ENCODE peak calls at places on chromosomes 5 and 9, in nine cellular contexts. One of them, this sample, is unnamed.
A peak's percentile ranks its signal among the peaks of the same experiment; 100 is the strongest.

GRCh38 chr5:150461231-150461630 is 11.7 kb upstream of the RPS14 start:
- DNase-seq in prostate gland: no peak
- DNase-seq in spleen: peak; percentile 90
- DNase-seq in breast epithelium: no peak
- DNase-seq in endothelial cell of umbilical vein: no peak
- DNase-seq in Panc1: no peak
- DNase-seq in transverse colon: peak; percentile 56
- DNase-seq in HepG2: no peak
- DNase-seq in sigmoid colon: no peak
- DNase-seq in this sample: no peak

GRCh38 chr9:133108794-133109641 is 12.0 kb downstream of the RALGDS start:
- DNase-seq in prostate gland: no peak
- DNase-seq in spleen: peak; percentile 67
- DNase-seq in breast epithelium: no peak
- DNase-seq in endothelial cell of umbilical vein: no peak
- DNase-seq in Panc1: no peak
- DNase-seq in transverse colon: no peak
- DNase-seq in HepG2: no peak
- DNase-seq in sigmoid colon: peak; percentile 61
- DNase-seq in this sample: no peak

GRCh38 chr9:127545196-127546124 is 66.6 kb upstream of the STXBP1 start:
- DNase-seq in prostate gland: peak; percentile 93
- DNase-seq in spleen: no peak
- DNase-seq in breast epithelium: peak; percentile 81
- DNase-seq in endothelial cell of umbilical vein: peak; percentile 47
- DNase-seq in Panc1: no peak
- DNase-seq in transverse colon: peak; percentile 66
- DNase-seq in HepG2: peak; percentile 96
- DNase-seq in sigmoid colon: peak; percentile 88
- DNase-seq in this sample: no peak

GRCh38 chr5:115450741-115451140 is 93.8 kb downstream of the FEM1C start:
- DNase-seq in prostate gland: no peak
- DNase-seq in spleen: no peak
- DNase-seq in breast epithelium: no peak
- DNase-seq in endothelial cell of umbilical vein: no peak
- DNase-seq in Panc1: no peak
- DNase-seq in transverse colon: no peak
- DNase-seq in HepG2: no peak
- DNase-seq in sigmoid colon: no peak
- DNase-seq in this sample: no peak

GRCh38 chr5:78858401-78858800 is 126.7 kb downstream of the ARSB start:
- DNase-seq in prostate gland: no peak
- DNase-seq in spleen: no peak
- DNase-seq in breast epithelium: no peak
- DNase-seq in endothelial cell of umbilical vein: no peak
- DNase-seq in Panc1: no peak
- DNase-seq in transverse colon: no peak
- DNase-seq in HepG2: no peak
- DNase-seq in sigmoid colon: no peak
- DNase-seq in this sample: no peak

GRCh38 chr5:179422213-179422839 is 77.1 kb upstream of the ADAMTS2 start:
- DNase-seq in prostate gland: no peak
- DNase-seq in spleen: no peak
- DNase-seq in breast epithelium: no peak
- DNase-seq in endothelial cell of umbilical vein: no peak
- DNase-seq in Panc1: no peak
- DNase-seq in transverse colon: no peak
- DNase-seq in HepG2: no peak
- DNase-seq in sigmoid colon: peak; percentile 49
- DNase-seq in this sample: no peak

GRCh38 chr9:108297025-108297424 is 558.8 kb downstream of the ACTL7B start:
- DNase-seq in prostate gland: no peak
- DNase-seq in spleen: no peak
- DNase-seq in breast epithelium: no peak
- DNase-seq in endothelial cell of umbilical vein: no peak
- DNase-seq in Panc1: no peak
- DNase-seq in transverse colon: no peak
- DNase-seq in HepG2: no peak
- DNase-seq in sigmoid colon: peak; percentile 83
- DNase-seq in this sample: no peak

GRCh38 chr5:176175101-176175852 is 62.9 kb upstream of the SIMC1 start:
- DNase-seq in prostate gland: no peak
- DNase-seq in spleen: no peak
- DNase-seq in breast epithelium: no peak
- DNase-seq in endothelial cell of umbilical vein: no peak
- DNase-seq in Panc1: no peak
- DNase-seq in transverse colon: no peak
- DNase-seq in HepG2: no peak
- DNase-seq in sigmoid colon: no peak
- DNase-seq in this sample: no peak

GRCh38 chr5:167814828-167815227 is 476.6 kb upstream of the WWC1 start:
- DNase-seq in prostate gland: no peak
- DNase-seq in spleen: no peak
- DNase-seq in breast epithelium: no peak
- DNase-seq in endothelial cell of umbilical vein: no peak
- DNase-seq in Panc1: no peak
- DNase-seq in transverse colon: no peak
- DNase-seq in HepG2: no peak
- DNase-seq in sigmoid colon: no peak
- DNase-seq in this sample: no peak

GRCh38 chr9:108953983-108954574 is 19.9 kb downstream of the ABITRAM start:
- DNase-seq in prostate gland: no peak
- DNase-seq in spleen: no peak
- DNase-seq in breast epithelium: no peak
- DNase-seq in endothelial cell of umbilical vein: peak; percentile 78
- DNase-seq in Panc1: no peak
- DNase-seq in transverse colon: no peak
- DNase-seq in HepG2: peak; percentile 61
- DNase-seq in sigmoid colon: no peak
- DNase-seq in this sample: no peak

GRCh38 chr9:112757940-112758339 is 7.4 kb downstream of the SNX30 start:
- DNase-seq in prostate gland: no peak
- DNase-seq in spleen: no peak
- DNase-seq in breast epithelium: no peak
- DNase-seq in endothelial cell of umbilical vein: no peak
- DNase-seq in Panc1: no peak
- DNase-seq in transverse colon: no peak
- DNase-seq in HepG2: no peak
- DNase-seq in sigmoid colon: no peak
- DNase-seq in this sample: no peak

GRCh38 chr9:112754578-112754977 is 4.0 kb downstream of the SNX30 start:
- DNase-seq in prostate gland: no peak
- DNase-seq in spleen: no peak
- DNase-seq in breast epithelium: no peak
- DNase-seq in endothelial cell of umbilical vein: no peak
- DNase-seq in Panc1: no peak
- DNase-seq in transverse colon: no peak
- DNase-seq in HepG2: no peak
- DNase-seq in sigmoid colon: no peak
- DNase-seq in this sample: no peak

GRCh38 chr9:112755059-112755458 is 4.5 kb downstream of the SNX30 start:
- DNase-seq in prostate gland: no peak
- DNase-seq in spleen: no peak
- DNase-seq in breast epithelium: no peak
- DNase-seq in endothelial cell of umbilical vein: no peak
- DNase-seq in Panc1: no peak
- DNase-seq in transverse colon: peak; percentile 50
- DNase-seq in HepG2: no peak
- DNase-seq in sigmoid colon: no peak
- DNase-seq in this sample: no peak

GRCh38 chr9:112755675-112756074 is 5.1 kb downstream of the SNX30 start:
- DNase-seq in prostate gland: no peak
- DNase-seq in spleen: no peak
- DNase-seq in breast epithelium: no peak
- DNase-seq in endothelial cell of umbilical vein: no peak
- DNase-seq in Panc1: no peak
- DNase-seq in transverse colon: no peak
- DNase-seq in HepG2: no peak
- DNase-seq in sigmoid colon: no peak
- DNase-seq in this sample: no peak

GRCh38 chr9:112757300-112757883 is 6.8 kb downstream of the SNX30 start:
- DNase-seq in prostate gland: no peak
- DNase-seq in spleen: no peak
- DNase-seq in breast epithelium: no peak
- DNase-seq in endothelial cell of umbilical vein: no peak
- DNase-seq in Panc1: no peak
- DNase-seq in transverse colon: no peak
- DNase-seq in HepG2: no peak
- DNase-seq in sigmoid colon: no peak
- DNase-seq in this sample: no peak
- TF ChIP-seq POLR2AphosphoS5 in prostate gland: no peak
- TF ChIP-seq POLR2AphosphoS5 in spleen: no peak
- TF ChIP-seq POLR2AphosphoS5 in breast epithelium: no peak
- TF ChIP-seq POLR2AphosphoS5 in endothelial cell of umbilical vein: no peak
- TF ChIP-seq POLR2AphosphoS5 in Panc1: no peak
- TF ChIP-seq POLR2AphosphoS5 in transverse colon: no peak
- TF ChIP-seq POLR2AphosphoS5 in HepG2: no peak
- TF ChIP-seq POLR2AphosphoS5 in sigmoid colon: no peak
- TF ChIP-seq POLR2AphosphoS5 in this sample: no peak

GRCh38 chr5:172052454-172053236 is 46.2 kb upstream of the FBXW11 start:
- DNase-seq in prostate gland: no peak
- DNase-seq in spleen: no peak
- DNase-seq in breast epithelium: no peak
- DNase-seq in endothelial cell of umbilical vein: peak; percentile 46
- DNase-seq in Panc1: no peak
- DNase-seq in transverse colon: peak; percentile 18
- DNase-seq in HepG2: no peak
- DNase-seq in sigmoid colon: peak; percentile 83
- DNase-seq in this sample: no peak

GRCh38 chr5:172058088-172058487 is 51.6 kb upstream of the FBXW11 start:
- DNase-seq in prostate gland: no peak
- DNase-seq in spleen: no peak
- DNase-seq in breast epithelium: no peak
- DNase-seq in endothelial cell of umbilical vein: no peak
- DNase-seq in Panc1: no peak
- DNase-seq in transverse colon: no peak
- DNase-seq in HepG2: no peak
- DNase-seq in sigmoid colon: no peak
- DNase-seq in this sample: no peak

GRCh38 chr5:172055996-172056395 is 49.6 kb upstream of the FBXW11 start:
- DNase-seq in prostate gland: no peak
- DNase-seq in spleen: no peak
- DNase-seq in breast epithelium: no peak
- DNase-seq in endothelial cell of umbilical vein: no peak
- DNase-seq in Panc1: no peak
- DNase-seq in transverse colon: no peak
- DNase-seq in HepG2: no peak
- DNase-seq in sigmoid colon: no peak
- DNase-seq in this sample: no peak

GRCh38 chr5:172054611-172055153 is 48.2 kb upstream of the FBXW11 start:
- DNase-seq in prostate gland: no peak
- DNase-seq in spleen: peak; percentile 68
- DNase-seq in breast epithelium: no peak
- DNase-seq in endothelial cell of umbilical vein: no peak
- DNase-seq in Panc1: no peak
- DNase-seq in transverse colon: no peak
- DNase-seq in HepG2: no peak
- DNase-seq in sigmoid colon: no peak
- DNase-seq in this sample: no peak

GRCh38 chr5:172055421-172055820 is 49.0 kb upstream of the FBXW11 start:
- DNase-seq in prostate gland: no peak
- DNase-seq in spleen: no peak
- DNase-seq in breast epithelium: no peak
- DNase-seq in endothelial cell of umbilical vein: no peak
- DNase-seq in Panc1: no peak
- DNase-seq in transverse colon: no peak
- DNase-seq in HepG2: no peak
- DNase-seq in sigmoid colon: no peak
- DNase-seq in this sample: no peak
- H3K36me3 ChIP-seq in prostate gland: no peaks in the 10 kb centered on the region
- H3K36me3 ChIP-seq in spleen: peaks cover 100% of the 10 kb centered on the region
- H3K36me3 ChIP-seq in breast epithelium: no peaks in the 10 kb centered on the region
- H3K36me3 ChIP-seq in endothelial cell of umbilical vein: peaks cover 9% of the 10 kb centered on the region
- H3K36me3 ChIP-seq in Panc1: no peaks in the 10 kb centered on the region
- H3K36me3 ChIP-seq in transverse colon: no peaks in the 10 kb centered on the region
- H3K36me3 ChIP-seq in HepG2: peaks cover 2% of the 10 kb centered on the region
- H3K36me3 ChIP-seq in sigmoid colon: peaks cover 2% of the 10 kb centered on the region
- H3K36me3 ChIP-seq in this sample: peaks cover 21% of the 10 kb centered on the region

DNA sequence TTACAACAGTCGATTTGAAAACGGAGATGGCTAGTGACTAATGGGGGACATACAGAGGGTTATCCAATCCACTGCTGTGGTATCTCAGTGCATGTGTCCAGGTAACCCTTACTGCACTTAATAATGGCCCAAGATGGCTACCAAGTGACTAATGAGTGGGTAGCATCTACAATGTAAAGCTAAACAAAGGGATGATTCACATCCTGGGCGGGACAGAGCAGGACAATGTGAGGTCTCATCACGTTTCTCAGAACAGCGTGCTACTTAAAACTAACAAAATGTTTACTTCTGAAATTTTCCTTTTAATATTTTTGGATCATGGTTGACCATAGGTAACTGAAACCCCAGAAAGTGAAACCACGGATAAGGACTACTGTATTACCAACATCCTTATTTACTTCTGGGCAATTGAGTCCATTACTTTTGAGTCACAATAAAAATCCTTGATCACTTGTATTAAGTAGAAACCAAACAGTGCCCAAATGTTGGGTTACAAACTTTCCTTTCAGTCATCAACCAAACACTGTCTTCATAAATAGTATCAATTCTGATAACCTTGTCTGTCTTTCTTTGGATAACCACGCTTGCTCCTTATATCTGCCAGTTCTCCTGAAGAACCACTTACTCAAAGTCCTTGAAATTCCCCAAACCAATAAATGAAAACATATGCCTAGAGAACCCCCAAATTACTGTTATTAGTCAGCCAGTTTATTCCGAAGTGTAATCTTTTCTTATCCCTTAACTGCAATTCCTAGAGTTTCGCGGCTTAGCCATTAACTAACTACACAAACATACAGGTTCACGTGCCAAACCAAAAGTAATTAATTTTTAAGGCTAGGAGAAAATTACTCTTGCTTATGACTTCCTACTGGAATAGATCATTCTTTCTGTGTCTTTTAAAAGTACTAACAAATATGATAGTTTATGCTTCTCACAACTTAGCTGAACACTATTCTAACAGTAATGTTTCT is 59.7 kb downstream of the ELL2 start:
- DNase-seq in prostate gland: no peak
- DNase-seq in spleen: no peak
- DNase-seq in breast epithelium: no peak
- DNase-seq in endothelial cell of umbilical vein: peak; percentile 60
- DNase-seq in Panc1: peak; percentile 61
- DNase-seq in transverse colon: no peak
- DNase-seq in HepG2: no peak
- DNase-seq in sigmoid colon: no peak
- DNase-seq in this sample: no peak
- TF ChIP-seq POLR2AphosphoS5 in prostate gland: no peak
- TF ChIP-seq POLR2AphosphoS5 in spleen: no peak
- TF ChIP-seq POLR2AphosphoS5 in breast epithelium: no peak
- TF ChIP-seq POLR2AphosphoS5 in endothelial cell of umbilical vein: no peak
- TF ChIP-seq POLR2AphosphoS5 in Panc1: no peak
- TF ChIP-seq POLR2AphosphoS5 in transverse colon: no peak
- TF ChIP-seq POLR2AphosphoS5 in HepG2: no peak
- TF ChIP-seq POLR2AphosphoS5 in sigmoid colon: no peak
- TF ChIP-seq POLR2AphosphoS5 in this sample: peak; percentile 24

DNA sequence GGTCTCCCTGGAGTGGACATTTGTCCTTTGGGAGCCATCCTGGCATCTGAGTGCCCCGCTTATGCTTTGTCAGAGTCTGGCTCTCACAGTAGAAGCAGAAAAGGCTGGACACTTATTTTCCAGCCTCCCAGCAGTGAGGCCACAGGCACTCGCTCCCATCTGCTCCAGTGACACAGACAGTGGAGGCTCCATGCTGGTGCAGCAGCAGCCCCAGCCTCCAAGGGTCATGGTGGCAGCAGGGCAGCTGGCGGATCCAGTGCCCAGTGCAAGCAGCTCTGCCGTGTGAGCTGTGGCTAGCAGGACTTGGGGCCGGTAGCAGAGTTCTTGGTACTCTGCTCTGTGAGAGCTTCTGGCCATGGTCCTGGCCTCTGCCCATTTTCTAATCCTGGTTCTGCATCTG is 157.3 kb upstream of the ALDH1B1 start:
- DNase-seq in prostate gland: no peak
- DNase-seq in spleen: no peak
- DNase-seq in breast epithelium: no peak
- DNase-seq in endothelial cell of umbilical vein: no peak
- DNase-seq in Panc1: no peak
- DNase-seq in transverse colon: no peak
- DNase-seq in HepG2: no peak
- DNase-seq in sigmoid colon: no peak
- DNase-seq in this sample: no peak
- H3K36me3 ChIP-seq in prostate gland: no peaks in the 10 kb centered on the region
- H3K36me3 ChIP-seq in spleen: no peaks in the 10 kb centered on the region
- H3K36me3 ChIP-seq in breast epithelium: no peaks in the 10 kb centered on the region
- H3K36me3 ChIP-seq in endothelial cell of umbilical vein: no peaks in the 10 kb centered on the region
- H3K36me3 ChIP-seq in Panc1: no peaks in the 10 kb centered on the region
- H3K36me3 ChIP-seq in transverse colon: no peaks in the 10 kb centered on the region
- H3K36me3 ChIP-seq in HepG2: no peaks in the 10 kb centered on the region
- H3K36me3 ChIP-seq in sigmoid colon: no peaks in the 10 kb centered on the region
- H3K36me3 ChIP-seq in this sample: no peaks in the 10 kb centered on the region

This sample was measured in vagina.